ENCODE peak calls at places on chromosomes 12 and 14, in eight cellular contexts. P is endothelial cell of umbilical vein, X is ovary, C is IMR-90, M is Peyer's patch, Y is prostate gland, E is adrenal gland, O is right lobe of liver. F is an unnamed sample.

GRCh38 chr14:94602722-94603121 is 9.5 kb upstream of the SERPINA3 start:
- DNase-seq in P (no peak), X (no peak), C (no peak), M (no peak), Y (no peak), E (no peak), O (peak; percentile 6), F (no peak)

GRCh38 chr12:67019070-67019469 is 250.1 kb upstream of the CAND1 start:
- DNase-seq in P (no peak), X (no peak), C (no peak), M (no peak), Y (peak; percentile 36), E (no peak), O (no peak), F (no peak)

GRCh38 chr12:93243689-93244513 is 133.8 kb upstream of the NUDT4 start:
- DNase-seq in P (peak; percentile 24), X (no peak), C (peak; percentile 78), M (peak; percentile 73), Y (peak; percentile 56), E (no peak), O (no peak), F (no peak)

GRCh38 chr14:100172811-100173210 is 13.4 kb upstream of the DEGS2 start:
- DNase-seq in P (no peak), X (no peak), C (no peak), M (no peak), Y (no peak), E (no peak), O (no peak), F (no peak)

GRCh38 chr14:31420319-31421081 is at the start of gene HEATR5A:
- DNase-seq in P (peak; percentile 96), X (peak; percentile 98), C (peak; percentile 94), M (peak; percentile 98), Y (peak; percentile 92), E (peak; percentile 95), O (peak; percentile 97), F (peak; percentile 95)

GRCh38 chr12:2023365-2023764 is 19.1 kb upstream of the DCP1B start:
- DNase-seq in P (no peak), X (no peak), C (no peak), M (no peak), Y (peak; percentile 22), E (no peak), O (no peak), F (no peak)

GRCh38 chr12:90062799-90063198 is 354.2 kb upstream of the ATP2B1 start:
- DNase-seq in P (no peak), X (no peak), C (no peak), M (no peak), Y (no peak), E (no peak), O (no peak), F (no peak)

GRCh38 chr12:51421266-51421884 is 3.3 kb upstream of the SLC4A8 start:
- DNase-seq in P (peak; percentile 63), X (peak; percentile 60), C (peak; percentile 72), M (peak; percentile 69), Y (peak; percentile 27), E (peak; percentile 72), O (no peak), F (no peak)

GRCh38 chr14:23544511-23545447 is 6.8 kb downstream of the ZFHX2 start:
- DNase-seq in P (no peak), X (no peak), C (no peak), M (peak; percentile 65), Y (no peak), E (no peak), O (no peak), F (no peak)

GRCh38 chr12:23950011-23950774 is 723 bp upstream of the SOX5 start:
- DNase-seq in P (peak; percentile 55), X (no peak), C (peak; percentile 16), M (no peak), Y (no peak), E (peak; percentile 13), O (peak; percentile 58), F (no peak)

GRCh38 chr14:55802986-55803431 is 223.0 kb downstream of the KTN1 start:
- DNase-seq in P (peak; percentile 50), X (no peak), C (peak; percentile 31), M (no peak), Y (no peak), E (no peak), O (no peak), F (no peak)

GRCh38 chr14:54629635-54630360 is 62.9 kb downstream of the SAMD4A start:
- DNase-seq in P (no peak), X (no peak), C (no peak), M (no peak), Y (no peak), E (no peak), O (no peak), F (no peak)

GRCh38 chr14:54627718-54628345 is 60.9 kb downstream of the SAMD4A start:
- DNase-seq in P (peak; percentile 88), X (no peak), C (peak; percentile 69), M (no peak), Y (no peak), E (no peak), O (no peak), F (peak; percentile 74)

GRCh38 chr14:54629183-54629582 is 62.3 kb downstream of the SAMD4A start:
- DNase-seq in P (no peak), X (no peak), C (no peak), M (no peak), Y (no peak), E (no peak), O (no peak), F (no peak)

GRCh38 chr14:54625158-54625557 is 58.2 kb downstream of the SAMD4A start:
- DNase-seq in P (no peak), X (no peak), C (peak; percentile 92), M (no peak), Y (no peak), E (no peak), O (no peak), F (no peak)

DNA sequence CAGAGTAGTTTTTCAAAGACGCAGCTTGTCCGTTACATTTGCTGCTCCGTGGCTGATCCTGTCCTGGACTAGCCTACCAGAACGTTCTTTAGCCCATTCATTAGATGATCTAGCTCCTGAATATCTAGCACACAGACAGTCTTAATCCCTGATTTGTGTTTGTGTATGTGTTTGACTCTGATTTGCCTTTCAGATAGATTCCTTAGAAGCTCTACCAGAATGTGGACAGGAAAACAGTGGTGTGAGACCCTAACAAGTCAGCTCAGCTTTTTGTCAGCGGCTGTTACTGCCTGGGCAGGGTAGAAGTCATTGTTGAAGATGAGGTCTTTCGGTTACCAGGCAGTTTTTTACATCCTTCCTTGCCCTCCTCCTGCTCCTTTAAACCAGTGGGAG is 60.4 kb downstream of the SAMD4A start:
- DNase-seq in P (peak; percentile 81), X (no peak), C (no peak), M (no peak), Y (no peak), E (no peak), O (no peak), F (no peak)
- H3K27me3 ChIP-seq in P (no peaks in the 10 kb centered on the region), X (no peaks in the 10 kb centered on the region), C (no peaks in the 10 kb centered on the region), M (no peaks in the 10 kb centered on the region), Y (no peaks in the 10 kb centered on the region), E (no peaks in the 10 kb centered on the region), O (no peaks in the 10 kb centered on the region), F (no peaks in the 10 kb centered on the region)

GRCh38 chr12:121795029-121795977 is 1.8 kb upstream of the RHOF start:
- DNase-seq in P (peak; percentile 86), X (peak; percentile 95), C (peak; percentile 81), M (peak; percentile 97), Y (peak; percentile 90), E (peak; percentile 91), O (peak; percentile 89), F (peak; percentile 94)

GRCh38 chr12:121793501-121793835 is at the start of gene RHOF:
- DNase-seq in P (no peak), X (peak; percentile 68), C (no peak), M (peak; percentile 88), Y (no peak), E (peak; percentile 66), O (no peak), F (no peak)

GRCh38 chr12:121792607-121793500 is 634 bp downstream of the RHOF start:
- DNase-seq in P (no peak), X (peak; percentile 87), C (no peak), M (peak; percentile 83), Y (no peak), E (peak; percentile 69), O (peak; percentile 73), F (no peak)

GRCh38 chr12:121793836-121794531 is 496 bp upstream of the RHOF start:
- DNase-seq in P (peak; percentile 94), X (peak; percentile 96), C (peak; percentile 89), M (peak; percentile 97), Y (peak; percentile 88), E (peak; percentile 93), O (peak; percentile 93), F (peak; percentile 94)

GRCh38 chr12:121794532-121795028 is 1.1 kb upstream of the RHOF start:
- DNase-seq in P (no peak), X (peak; percentile 77), C (no peak), M (peak; percentile 70), Y (no peak), E (peak; percentile 66), O (peak; percentile 63), F (no peak)
- TF ChIP-seq POLR2A in P (no peak), X (no peak), C (no peak), M (peak; percentile 2), Y (no peak), E (no peak), O (peak; percentile 12), F (no peak)

GRCh38 chr14:92646952-92647461 is 101.4 kb downstream of the LGMN start:
- DNase-seq in P (peak; percentile 31), X (no peak), C (peak; percentile 94), M (no peak), Y (peak; percentile 52), E (no peak), O (no peak), F (no peak)

GRCh38 chr14:92641306-92641705 is 107.1 kb downstream of the LGMN start:
- DNase-seq in P (no peak), X (no peak), C (no peak), M (no peak), Y (no peak), E (no peak), O (no peak), F (no peak)

GRCh38 chr14:92645841-92646478 is 102.5 kb downstream of the LGMN start:
- DNase-seq in P (no peak), X (no peak), C (peak; percentile 92), M (no peak), Y (no peak), E (no peak), O (no peak), F (no peak)

GRCh38 chr14:92644601-92645515 is 103.6 kb downstream of the LGMN start:
- DNase-seq in P (no peak), X (no peak), C (no peak), M (no peak), Y (no peak), E (no peak), O (no peak), F (no peak)

DNA sequence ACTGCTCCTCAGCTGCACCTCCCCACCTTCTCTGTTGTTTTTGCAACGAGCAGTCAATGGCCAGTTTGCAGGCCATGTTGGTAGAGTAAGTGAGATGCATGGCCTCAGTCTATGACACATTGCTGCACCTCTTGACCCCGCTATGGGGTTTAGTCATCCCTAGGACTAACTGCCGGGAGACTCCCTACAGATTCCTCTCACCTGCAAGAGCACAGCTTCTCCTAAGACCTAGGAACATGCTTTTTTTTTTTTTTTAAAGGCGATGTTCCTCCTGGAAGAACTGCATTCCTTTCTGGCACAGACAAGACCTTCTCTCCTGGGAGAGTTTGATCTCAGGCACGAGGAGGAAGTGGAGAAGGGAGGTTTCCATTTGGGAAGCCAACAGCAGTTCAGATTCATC is 104.3 kb downstream of the LGMN start:
- DNase-seq in P (no peak), X (no peak), C (peak; percentile 85), M (no peak), Y (no peak), E (no peak), O (no peak), F (no peak)
- H3K4me1 ChIP-seq in P (peaks cover 7% of the 10 kb centered on the region), X (no peaks in the 10 kb centered on the region), C (peaks cover 36% of the 10 kb centered on the region), M (peaks cover 7% of the 10 kb centered on the region), Y (peaks cover 13% of the 10 kb centered on the region), E (no peaks in the 10 kb centered on the region), O (no peaks in the 10 kb centered on the region), F (peaks cover 15% of the 10 kb centered on the region)

GRCh38 chr14:103220134-103220981 is 97.1 kb downstream of the TNFAIP2 start:
- DNase-seq in P (no peak), X (peak; percentile 62), C (no peak), M (no peak), Y (no peak), E (no peak), O (no peak), F (no peak)
- H3K27me3 ChIP-seq in P (peaks cover 10% of the 10 kb centered on the region), X (no peaks in the 10 kb centered on the region), C (peaks cover 64% of the 10 kb centered on the region), M (peaks cover 5% of the 10 kb centered on the region), Y (no peaks in the 10 kb centered on the region), E (peaks cover 13% of the 10 kb centered on the region), O (no peaks in the 10 kb centered on the region), F (peaks cover 26% of the 10 kb centered on the region)

F was measured in suprapubic skin.